ENCODE peak calls at places on chromosomes 5 and 9, in ten cellular contexts. One of them, this sample, is unnamed.

GRCh38 chr5:174159327-174160247 is 114.1 kb downstream of the NSG2 start:
- DNase-seq in RKO: peak; percentile 50
- DNase-seq in choroid plexus epithelial cell: peak; percentile 34
- DNase-seq in CD8-positive, alpha-beta memory T cell: no peak
- DNase-seq in left cardiac atrium: no peak
- DNase-seq in SW 1271: peak; percentile 72
- DNase-seq in LoVo: peak; percentile 43
- DNase-seq in NCI-H1436: no peak
- DNase-seq in HFF-Myc: peak; percentile 26
- DNase-seq in stimulated activated CD4-positive, alpha-beta T cell treated with anti-CD3 and anti-CD28 coated beads, Interleukin-1b, Interleukin-23, amount 100 ng/mL, for 4 hours: no peak
- DNase-seq in this sample: no peak

GRCh38 chr5:168076561-168076991 is 214.9 kb upstream of the WWC1 start:
- DNase-seq in RKO: no peak
- DNase-seq in choroid plexus epithelial cell: peak; percentile 56
- DNase-seq in CD8-positive, alpha-beta memory T cell: no peak
- DNase-seq in left cardiac atrium: peak; percentile 37
- DNase-seq in SW 1271: no peak
- DNase-seq in LoVo: no peak
- DNase-seq in NCI-H1436: no peak
- DNase-seq in HFF-Myc: no peak
- DNase-seq in stimulated activated CD4-positive, alpha-beta T cell treated with anti-CD3 and anti-CD28 coated beads, Interleukin-1b, Interleukin-23, amount 100 ng/mL, for 4 hours: no peak
- DNase-seq in this sample: peak; percentile 35

GRCh38 chr5:3145641-3146040 is 394.2 kb upstream of the IRX2 start:
- DNase-seq in RKO: no peak
- DNase-seq in choroid plexus epithelial cell: no peak
- DNase-seq in CD8-positive, alpha-beta memory T cell: no peak
- DNase-seq in left cardiac atrium: no peak
- DNase-seq in SW 1271: no peak
- DNase-seq in LoVo: no peak
- DNase-seq in NCI-H1436: no peak
- DNase-seq in HFF-Myc: no peak
- DNase-seq in stimulated activated CD4-positive, alpha-beta T cell treated with anti-CD3 and anti-CD28 coated beads, Interleukin-1b, Interleukin-23, amount 100 ng/mL, for 4 hours: no peak
- DNase-seq in this sample: no peak

GRCh38 chr9:35748858-35749514 is at the start of the genes GBA2 and RGP1:
- DNase-seq in RKO: peak; percentile 75
- DNase-seq in choroid plexus epithelial cell: peak; percentile 67
- DNase-seq in CD8-positive, alpha-beta memory T cell: peak; percentile 66
- DNase-seq in left cardiac atrium: peak; percentile 89
- DNase-seq in SW 1271: peak; percentile 48
- DNase-seq in LoVo: peak; percentile 84
- DNase-seq in NCI-H1436: peak; percentile 39
- DNase-seq in HFF-Myc: no peak
- DNase-seq in stimulated activated CD4-positive, alpha-beta T cell treated with anti-CD3 and anti-CD28 coated beads, Interleukin-1b, Interleukin-23, amount 100 ng/mL, for 4 hours: peak; percentile 66
- DNase-seq in this sample: peak; percentile 86

GRCh38 chr5:142871880-142872200 is 101.7 kb downstream of the ARHGAP26 start:
- DNase-seq in RKO: no peak
- DNase-seq in choroid plexus epithelial cell: peak; percentile 56
- DNase-seq in CD8-positive, alpha-beta memory T cell: no peak
- DNase-seq in left cardiac atrium: peak; percentile 52
- DNase-seq in SW 1271: no peak
- DNase-seq in LoVo: no peak
- DNase-seq in NCI-H1436: no peak
- DNase-seq in HFF-Myc: no peak
- DNase-seq in stimulated activated CD4-positive, alpha-beta T cell treated with anti-CD3 and anti-CD28 coated beads, Interleukin-1b, Interleukin-23, amount 100 ng/mL, for 4 hours: no peak
- DNase-seq in this sample: peak; percentile 42

GRCh38 chr5:55633574-55634203 is 78.4 kb downstream of the SLC38A9 start:
- DNase-seq in RKO: peak; percentile 12
- DNase-seq in choroid plexus epithelial cell: peak; percentile 72
- DNase-seq in CD8-positive, alpha-beta memory T cell: no peak
- DNase-seq in left cardiac atrium: peak; percentile 73
- DNase-seq in SW 1271: no peak
- DNase-seq in LoVo: peak; percentile 70
- DNase-seq in NCI-H1436: no peak
- DNase-seq in HFF-Myc: no peak
- DNase-seq in stimulated activated CD4-positive, alpha-beta T cell treated with anti-CD3 and anti-CD28 coated beads, Interleukin-1b, Interleukin-23, amount 100 ng/mL, for 4 hours: no peak
- DNase-seq in this sample: peak; percentile 42

GRCh38 chr9:120886490-120886967 is 9.5 kb upstream of the PHF19 start:
- DNase-seq in RKO: no peak
- DNase-seq in choroid plexus epithelial cell: peak; percentile 51
- DNase-seq in CD8-positive, alpha-beta memory T cell: no peak
- DNase-seq in left cardiac atrium: no peak
- DNase-seq in SW 1271: no peak
- DNase-seq in LoVo: peak; percentile 12
- DNase-seq in NCI-H1436: no peak
- DNase-seq in HFF-Myc: no peak
- DNase-seq in stimulated activated CD4-positive, alpha-beta T cell treated with anti-CD3 and anti-CD28 coated beads, Interleukin-1b, Interleukin-23, amount 100 ng/mL, for 4 hours: no peak
- DNase-seq in this sample: peak; percentile 54

GRCh38 chr5:135490245-135491037 is 38.3 kb upstream of the TIFAB start:
- DNase-seq in RKO: no peak
- DNase-seq in choroid plexus epithelial cell: peak; percentile 9
- DNase-seq in CD8-positive, alpha-beta memory T cell: no peak
- DNase-seq in left cardiac atrium: no peak
- DNase-seq in SW 1271: no peak
- DNase-seq in LoVo: no peak
- DNase-seq in NCI-H1436: no peak
- DNase-seq in HFF-Myc: no peak
- DNase-seq in stimulated activated CD4-positive, alpha-beta T cell treated with anti-CD3 and anti-CD28 coated beads, Interleukin-1b, Interleukin-23, amount 100 ng/mL, for 4 hours: no peak
- DNase-seq in this sample: no peak

GRCh38 chr5:41510176-41510831 is at the start of gene PLCXD3:
- DNase-seq in RKO: no peak
- DNase-seq in choroid plexus epithelial cell: no peak
- DNase-seq in CD8-positive, alpha-beta memory T cell: no peak
- DNase-seq in left cardiac atrium: peak; percentile 67
- DNase-seq in SW 1271: no peak
- DNase-seq in LoVo: peak; percentile 13
- DNase-seq in NCI-H1436: peak; percentile 73
- DNase-seq in HFF-Myc: no peak
- DNase-seq in stimulated activated CD4-positive, alpha-beta T cell treated with anti-CD3 and anti-CD28 coated beads, Interleukin-1b, Interleukin-23, amount 100 ng/mL, for 4 hours: no peak
- DNase-seq in this sample: peak; percentile 58

GRCh38 chr9:128103589-128103962 is 24.0 kb downstream of the PTGES2 start:
- DNase-seq in RKO: no peak
- DNase-seq in choroid plexus epithelial cell: no peak
- DNase-seq in CD8-positive, alpha-beta memory T cell: peak; percentile 29
- DNase-seq in left cardiac atrium: no peak
- DNase-seq in SW 1271: no peak
- DNase-seq in LoVo: no peak
- DNase-seq in NCI-H1436: no peak
- DNase-seq in HFF-Myc: no peak
- DNase-seq in stimulated activated CD4-positive, alpha-beta T cell treated with anti-CD3 and anti-CD28 coated beads, Interleukin-1b, Interleukin-23, amount 100 ng/mL, for 4 hours: peak; percentile 29
- DNase-seq in this sample: no peak

This sample was measured in left ventricle myocardium inferior.